ENCODE peak calls at places on chromosomes 13 and 19, in seven cellular contexts. G is heart left ventricle, B is NB4, O is breast epithelium, V is body of pancreas, Z is lower leg skin, Y is ovary. F is an unnamed sample.
A peak's percentile ranks its signal among the peaks of the same experiment; 100 is the strongest.

GRCh38 chr13:22053053-22053452 is 382.2 kb downstream of the FGF9 start:
- DNase-seq in G (no peak), Y (no peak), O (no peak), V (no peak), B (no peak), Z (no peak), F (no peak)

GRCh38 chr13:25453966-25454365 is 82.2 kb downstream of the ATP8A2 start:
- DNase-seq in B (no peak), V (no peak), Y (no peak), O (no peak), G (no peak), Z (no peak), F (no peak)

GRCh38 chr19:54190942-54191670 is at the start of gene TSEN34:
- DNase-seq in Z (peak; percentile 47), O (no peak), G (peak; percentile 93), Y (peak; percentile 93), V (peak; percentile 86), B (peak; percentile 79), F (no peak)

GRCh38 chr13:94860981-94861407 is 148.6 kb upstream of the SOX21 start:
- DNase-seq in Y (no peak), G (no peak), O (no peak), Z (no peak), V (no peak), B (peak; percentile 7), F (no peak)

GRCh38 chr19:33486936-33487793 is 34.4 kb downstream of the PEPD start:
- DNase-seq in Y (no peak), Z (no peak), B (no peak), V (no peak), O (no peak), G (no peak), F (peak; percentile 56)

GRCh38 chr19:41219924-41220567 is 1.0 kb downstream of the AXL start:
- DNase-seq in Y (peak; percentile 58), G (peak; percentile 76), O (no peak), V (peak; percentile 22), Z (no peak), B (no peak), F (peak; percentile 83)

GRCh38 chr19:24063312-24063711 is 23.7 kb upstream of the ZNF254 start:
- DNase-seq in Y (no peak), G (no peak), Z (no peak), V (no peak), B (peak; percentile 25), O (no peak), F (no peak)

GRCh38 chr19:56309511-56310185 is 5.0 kb downstream of the ZSCAN5A start:
- DNase-seq in G (peak; percentile 54), B (peak; percentile 73), Z (no peak), V (peak; percentile 43), Y (no peak), O (no peak), F (no peak)

GRCh38 chr19:5137571-5138124 is 168.7 kb downstream of the KDM4B start:
- DNase-seq in Z (no peak), V (peak; percentile 44), G (no peak), O (no peak), Y (no peak), B (no peak), F (no peak)

GRCh38 chr13:42328672-42329071 is 56.7 kb downstream of the AKAP11 start:
- DNase-seq in O (no peak), V (no peak), G (no peak), B (no peak), Y (no peak), Z (no peak), F (no peak)

GRCh38 chr19:56314018-56314583 is 538 bp downstream of the ZSCAN5A start:
- DNase-seq in B (no peak), Z (no peak), G (no peak), Y (no peak), V (no peak), O (no peak), F (no peak)

GRCh38 chr13:99132295-99132835 is 68.3 kb upstream of the UBAC2 start:
- DNase-seq in Y (no peak), O (no peak), G (no peak), Z (no peak), B (no peak), V (no peak), F (no peak)

GRCh38 chr13:29621401-29621800 is 25.9 kb upstream of the SLC7A1 start:
- DNase-seq in B (peak; percentile 13), Y (no peak), Z (no peak), O (no peak), V (no peak), G (no peak), F (no peak)

GRCh38 chr19:6718741-6719539 is 1.5 kb downstream of the C3 start:
- DNase-seq in Y (no peak), Z (no peak), B (peak; percentile 34), V (peak; percentile 50), O (no peak), G (no peak), F (peak; percentile 67)

GRCh38 chr19:35417278-35417677 is 30.8 kb upstream of the FFAR2 start:
- DNase-seq in V (no peak), B (no peak), Y (no peak), O (no peak), Z (no peak), G (no peak), F (no peak)

GRCh38 chr13:34372581-34372980 is 554.6 kb downstream of the RFC3 start:
- DNase-seq in O (no peak), G (no peak), Z (no peak), Y (no peak), B (no peak), V (no peak), F (no peak)

GRCh38 chr19:36009220-36009619 is 607 bp upstream of the SYNE4 start:
- DNase-seq in O (peak; percentile 69), B (peak; percentile 62), Z (no peak), G (peak; percentile 76), Y (peak; percentile 71), V (peak; percentile 66), F (peak; percentile 90)

GRCh38 chr13:104779311-104779710 is 1713.1 kb upstream of the SLC10A2 start:
- DNase-seq in V (no peak), Z (no peak), G (no peak), B (no peak), Y (no peak), O (no peak), F (no peak)

GRCh38 chr13:95295026-95295425 is 6.2 kb downstream of the ABCC4 start:
- DNase-seq in O (no peak), B (no peak), G (no peak), Z (no peak), Y (no peak), V (no peak), F (no peak)

GRCh38 chr13:111622051-111622531 is 301.6 kb downstream of the TEX29 start:
- DNase-seq in G (no peak), V (no peak), O (no peak), Z (no peak), B (no peak), Y (no peak), F (no peak)

GRCh38 chr13:66492479-66492878 is 737.7 kb downstream of the PCDH9 start:
- DNase-seq in V (no peak), Y (no peak), G (no peak), Z (no peak), O (no peak), B (no peak), F (no peak)

GRCh38 chr19:35232912-35233311 is 4.4 kb upstream of the FAM187B start:
- DNase-seq in V (no peak), G (no peak), Z (no peak), Y (no peak), B (no peak), O (no peak), F (no peak)

GRCh38 chr19:16112778-16113177 is 1.1 kb downstream of the RAB8A start:
- DNase-seq in G (no peak), B (peak; percentile 65), V (no peak), O (no peak), Z (no peak), Y (no peak), F (no peak)

GRCh38 chr19:16115309-16116039 is 3.8 kb downstream of the RAB8A start:
- DNase-seq in G (no peak), Z (no peak), B (no peak), O (no peak), Y (no peak), V (no peak), F (no peak)

GRCh38 chr19:16111160-16111908 is at the start of gene RAB8A:
- DNase-seq in Z (peak; percentile 98), G (peak; percentile 99), Y (peak; percentile 99), B (peak; percentile 99), V (peak; percentile 99), O (peak; percentile 99), F (peak; percentile 100)

GRCh38 chr19:16113727-16114126 is 2.0 kb downstream of the RAB8A start:
- DNase-seq in Y (no peak), O (no peak), Z (no peak), G (no peak), V (no peak), B (peak; percentile 68), F (no peak)

GRCh38 chr19:16111909-16112752 is 442 bp downstream of the RAB8A start:
- DNase-seq in O (no peak), Y (no peak), V (no peak), Z (no peak), B (no peak), G (no peak), F (peak; percentile 73)
- TF ChIP-seq POLR2A in O (peak; percentile 31), Y (peak; percentile 68), V (peak; percentile 77), Z (no peak), B (peak; percentile 58), G (peak; percentile 44), F (peak; percentile 24)

DNA sequence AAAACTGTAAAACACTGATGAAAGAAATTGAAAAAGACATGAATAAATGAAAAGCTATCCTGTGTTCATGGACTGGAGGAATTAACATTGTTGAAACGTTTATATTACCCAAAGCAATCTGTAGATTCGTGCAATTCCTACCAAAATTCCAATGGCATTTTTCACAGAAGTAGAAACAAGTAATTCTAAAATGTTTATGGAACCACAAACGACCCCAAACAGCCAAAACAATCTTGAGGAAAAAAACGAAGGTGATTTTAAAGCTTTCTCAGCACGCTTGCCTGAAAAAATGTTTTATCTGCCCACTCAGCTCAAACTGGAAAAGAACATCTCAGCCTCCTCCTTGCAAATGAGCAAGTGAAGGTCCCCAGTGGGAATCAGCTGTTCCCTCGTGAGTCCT is 255.9 kb upstream of the IRS2 start:
- DNase-seq in V (no peak), G (no peak), O (no peak), Z (no peak), B (peak; percentile 29), Y (no peak), F (no peak)
- TF ChIP-seq POLR2A in V (no peak), G (no peak), O (no peak), Z (no peak), B (no peak), Y (no peak), F (no peak)

GRCh38 chr13:113820813-113821651 is 42.8 kb downstream of the GAS6 start:
- DNase-seq in V (no peak), Z (peak; percentile 94), B (peak; percentile 96), Y (peak; percentile 77), O (peak; percentile 83), G (peak; percentile 90), F (peak; percentile 96)
- TF ChIP-seq POLR2A in V (no peak), Z (no peak), B (no peak), Y (no peak), O (no peak), G (peak; percentile 20), F (no peak)

GRCh38 chr19:30677702-30678101 is 305.5 kb downstream of the ZNF536 start:
- DNase-seq in O (no peak), V (no peak), B (no peak), Z (no peak), G (no peak), Y (no peak), F (no peak)
- TF ChIP-seq POLR2A in O (no peak), V (no peak), B (no peak), Z (no peak), G (no peak), Y (no peak), F (no peak)

F was measured in sigmoid colon.